ENCODE peak calls at places on chromosomes 4 and X, in six cellular contexts. A is DND-41, F is ascending aorta, R is right lobe of liver, E is upper lobe of left lung, P is HepG2. M is an unnamed sample. For H3K4me1, the result is how much of the 10 kb centered on the place peaks cover.

GRCh38 chrX:56382278-56382677 is 150.1 kb downstream of the KLF8 start:
- DNase-seq in E (no peak), A (no peak), P (no peak), R (no peak), F (no peak), M (no peak)

GRCh38 chrX:1763294-1763693 is 148.4 kb downstream of the ASMT start:
- DNase-seq in F (no peak), E (no peak), P (no peak), A (no peak), R (no peak), M (no peak)

GRCh38 chrX:9566150-9566621 is 101.3 kb downstream of the TBL1X start:
- DNase-seq in R (peak), E (no peak), A (peak), F (peak), P (peak), M (no peak)

GRCh38 chr4:8352368-8353157 is 83.0 kb downstream of the HTRA3 start:
- DNase-seq in F (peak), A (no peak), P (no peak), R (no peak), E (peak), M (no peak)

GRCh38 chrX:84634201-84634782 is 132.0 kb upstream of the HDX start:
- DNase-seq in F (no peak), R (no peak), A (no peak), E (no peak), P (no peak), M (no peak)

GRCh38 chrX:8245411-8245810 is 74.3 kb upstream of the VCX2 start:
- DNase-seq in P (no peak), R (no peak), F (no peak), A (peak), E (no peak), M (no peak)

GRCh38 chrX:40055495-40055894 is 42.3 kb downstream of the BCOR start:
- DNase-seq in A (no peak), F (no peak), E (no peak), R (no peak), P (no peak), M (no peak)

GRCh38 chrX:95076449-95076848 is 1402.4 kb downstream of the FAM133A start:
- DNase-seq in R (no peak), F (no peak), E (no peak), A (no peak), P (peak), M (no peak)

GRCh38 chr4:7649741-7650531 is 215.2 kb upstream of the PSAPL1 start:
- DNase-seq in E (no peak), A (no peak), R (peak), P (no peak), F (peak), M (peak)

GRCh38 chr4:45578874-45579273 is 545.0 kb downstream of the GABRG1 start:
- DNase-seq in P (no peak), A (no peak), F (no peak), R (no peak), E (no peak), M (no peak)

GRCh38 chrX:103919336-103919682 is 43.1 kb upstream of the TMSB15B start:
- DNase-seq in F (no peak), A (peak), P (no peak), E (no peak), R (no peak), M (peak)

GRCh38 chr4:139299536-139299935 is 1.8 kb upstream of the NAA15 start:
- DNase-seq in R (no peak), A (no peak), F (no peak), E (no peak), P (no peak), M (no peak)

GRCh38 chrX:154914052-154914451 is 27.9 kb downstream of the F8A1 start:
- DNase-seq in R (no peak), A (no peak), E (no peak), P (no peak), F (no peak), M (no peak)
- H3K4me3 ChIP-seq in R (no peak), A (no peak), E (no peak), P (no peak), F (no peak), M (no peak)

GRCh38 chr4:184447664-184448063 is 26.7 kb downstream of the IRF2 start:
- DNase-seq in P (no peak), F (no peak), R (no peak), A (no peak), E (no peak), M (no peak)
- H3K4me1 ChIP-seq in P (under half), F (under half), R (under half), A (under half), E (half or more), M (half or more)

GRCh38 chrX:19334945-19335626 is 8.6 kb upstream of the PDHA1 start:
- DNase-seq in P (peak), F (no peak), E (no peak), R (no peak), A (peak), M (no peak)
- TF ChIP-seq CTCF in P (peak), F (no peak), E (peak), R (peak), A (peak), M (peak)

GRCh38 chr4:142376204-142376603 is 469.9 kb downstream of the INPP4B start:
- DNase-seq in A (no peak), R (no peak), P (no peak), E (no peak), F (no peak), M (no peak)
- H3K4me3 ChIP-seq in A (no peak), R (no peak), P (no peak), E (no peak), F (no peak), M (no peak)

DNA sequence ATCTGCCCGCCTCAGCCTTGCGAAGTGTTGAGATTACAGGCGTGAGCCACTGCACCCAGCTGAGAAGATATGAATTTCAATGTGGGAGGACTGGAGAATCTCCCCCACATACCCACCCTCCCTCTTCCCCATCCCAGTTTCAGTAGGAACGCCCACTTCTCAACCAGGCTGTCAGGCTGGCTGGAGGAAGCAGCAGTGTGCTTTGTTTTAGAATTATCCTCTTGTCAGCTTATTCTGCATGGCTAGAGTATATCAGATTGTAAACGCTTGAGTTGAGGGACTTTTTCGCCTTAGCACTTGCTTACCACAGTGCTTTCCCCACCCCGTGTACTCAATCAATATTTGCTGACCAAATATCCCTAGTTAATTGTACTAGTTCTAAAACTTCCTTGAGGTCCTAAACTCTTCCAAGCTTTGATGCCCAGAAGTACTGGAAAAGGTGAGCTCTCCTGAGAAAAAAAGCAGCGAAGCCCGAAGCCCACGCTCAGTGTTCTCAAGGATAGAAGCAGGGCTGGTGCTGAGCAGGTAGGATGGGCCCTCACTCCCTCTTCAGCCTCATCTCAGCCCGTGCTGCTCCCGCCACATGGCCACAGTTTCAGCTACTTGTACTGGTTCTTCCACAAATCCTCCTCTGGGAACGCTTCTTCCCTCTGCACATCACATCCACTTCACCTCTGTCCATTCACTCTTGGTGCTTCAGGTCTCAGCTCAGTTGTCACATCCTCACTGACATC is 7.3 kb upstream of the ARHGAP10 start:
- DNase-seq in F (no peak), P (no peak), A (no peak), E (no peak), R (no peak), M (no peak)
- H3K4me1 ChIP-seq in F (under half), P (under half), A (under half), E (under half), R (under half), M (under half)

DNA sequence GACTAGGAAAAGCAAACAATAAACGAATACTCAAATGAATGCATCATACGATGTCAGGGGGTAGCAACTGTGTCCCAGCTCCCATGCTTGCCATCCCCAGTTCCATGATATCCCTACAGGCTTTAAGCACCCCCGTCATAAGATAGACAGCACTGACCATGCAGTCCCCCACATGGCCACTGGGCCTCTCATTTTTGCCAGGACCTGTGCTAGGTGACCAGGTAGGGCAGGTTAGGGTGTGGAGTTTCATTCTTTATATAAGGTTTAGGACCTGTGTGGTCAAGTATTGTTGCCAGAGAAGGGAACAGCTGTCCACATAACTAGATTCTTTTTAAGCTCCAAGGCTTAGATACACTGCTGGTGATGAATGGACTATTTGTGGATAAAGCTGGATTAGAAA is 9.7 kb downstream of the PPEF2 start:
- DNase-seq in E (no peak), A (no peak), P (no peak), R (no peak), F (no peak), M (no peak)
- TF ChIP-seq CTCF in E (no peak), A (peak), P (no peak), R (no peak), F (no peak), M (no peak)

DNA sequence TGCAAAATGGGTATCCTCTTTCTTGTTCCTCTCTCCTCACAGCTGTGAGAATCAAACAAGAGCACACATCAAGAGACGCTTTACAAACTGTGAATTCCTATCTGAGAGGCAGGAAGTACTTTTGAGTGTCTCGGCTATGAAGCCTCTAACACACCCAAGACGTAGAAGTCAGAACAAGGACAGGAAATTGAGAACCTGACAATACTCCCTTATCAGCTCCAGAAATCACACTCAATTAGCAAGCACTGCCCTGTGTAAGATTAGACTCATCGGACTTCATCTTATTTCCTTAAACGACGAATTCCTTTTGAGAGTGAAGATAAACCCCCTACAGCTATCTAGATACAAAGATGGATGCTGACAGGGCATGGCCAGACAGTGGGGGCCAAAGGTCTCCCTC is 50.7 kb upstream of the CRMP1 start:
- DNase-seq in P (no peak), F (no peak), E (no peak), R (no peak), A (no peak), M (no peak)
- H3K4me3 ChIP-seq in P (no peak), F (no peak), E (no peak), R (no peak), A (no peak), M (no peak)

GRCh38 chr4:116391020-116391419 is 694.4 kb downstream of the TRAM1L1 start:
- DNase-seq in F (no peak), E (no peak), R (no peak), P (no peak), A (no peak), M (no peak)

GRCh38 chr4:116385583-116385982 is 699.8 kb downstream of the TRAM1L1 start:
- DNase-seq in A (no peak), E (no peak), P (no peak), F (no peak), R (no peak), M (no peak)

GRCh38 chr4:116386856-116387255 is 698.5 kb downstream of the TRAM1L1 start:
- DNase-seq in A (no peak), R (no peak), E (no peak), P (no peak), F (no peak), M (no peak)

GRCh38 chr4:116389139-116389538 is 696.2 kb downstream of the TRAM1L1 start:
- DNase-seq in P (no peak), A (no peak), R (no peak), E (no peak), F (no peak), M (no peak)

DNA sequence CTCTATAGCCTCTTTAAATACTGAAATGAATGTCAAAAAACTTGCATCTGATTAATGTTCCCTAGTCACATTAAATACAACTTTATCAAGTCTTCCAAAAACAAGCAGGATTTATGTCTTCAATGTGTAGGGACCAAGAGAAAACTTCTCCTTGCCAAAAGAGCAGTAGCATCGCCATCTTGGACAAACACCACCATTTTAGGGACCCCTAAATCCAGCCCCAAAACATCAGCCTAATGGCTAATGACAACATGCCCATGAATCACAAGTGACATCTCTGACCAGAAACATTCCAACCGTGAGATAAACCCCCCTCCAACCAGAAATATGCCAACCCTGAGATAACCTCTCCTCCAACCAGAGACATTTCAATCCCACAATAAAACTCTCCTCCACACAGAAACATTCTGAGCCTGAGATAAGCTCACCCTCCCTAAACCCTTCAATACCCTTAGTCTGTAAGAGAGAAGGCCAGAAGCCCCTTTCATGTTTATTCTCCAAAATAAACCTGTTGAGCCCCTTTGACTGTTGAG is 697.4 kb downstream of the TRAM1L1 start:
- DNase-seq in A (no peak), F (no peak), R (no peak), P (no peak), E (no peak), M (no peak)
- H3K4me1 ChIP-seq in A (under half), F (under half), R (under half), P (under half), E (under half), M (under half)

M was measured in Peyer's patch.